ENCODE peak calls at places on chromosomes 4 and X, in ten cellular contexts. A is fibroblast of pulmonary artery; B is astrocyte; J is CD8-positive, alpha-beta T cell; Z is GM23338; M is posterior cingulate gyrus; Q is LoVo; C is lung; F is A673; R is activated T-cell treated with anti-CD3 and anti-CD28 coated beads for 1 hour. T is an unnamed sample.

GRCh38 chr4:109432676-109433075 is 939 bp upstream of the SEC24B start:
- DNase-seq in A (peak; percentile 83), B (peak; percentile 73), J (no peak), Z (no peak), M (no peak), Q (no peak), C (no peak), F (peak; percentile 58), R (no peak), T (no peak)

GRCh38 chrX:50798782-50799181 is 15.2 kb downstream of the SHROOM4 start:
- DNase-seq in A (no peak), B (no peak), J (no peak), Z (no peak), M (no peak), Q (no peak), C (no peak), F (no peak), R (no peak), T (no peak)

GRCh38 chr4:144565558-144566195 is 80.3 kb upstream of the HHIP start:
- DNase-seq in A (peak; percentile 75), B (peak; percentile 20), J (no peak), Z (no peak), M (no peak), Q (no peak), C (no peak), F (no peak), R (no peak), T (no peak)

GRCh38 chr4:30719363-30720020 is 677 bp upstream of the PCDH7 start:
- DNase-seq in A (peak; percentile 65), B (peak; percentile 70), J (no peak), Z (peak; percentile 83), M (peak; percentile 92), Q (no peak), C (no peak), F (peak; percentile 90), R (no peak), T (peak; percentile 52)

GRCh38 chrX:69280956-69281355 is 115.7 kb upstream of the PJA1 start:
- DNase-seq in A (no peak), B (no peak), J (no peak), Z (no peak), M (no peak), Q (no peak), C (no peak), F (no peak), R (no peak), T (no peak)

GRCh38 chr4:53713296-53713695 is 122.0 kb upstream of the LNX1 start:
- DNase-seq in A (no peak), B (no peak), J (no peak), Z (no peak), M (no peak), Q (no peak), C (no peak), F (no peak), R (no peak), T (no peak)

GRCh38 chrX:18146954-18147353 is 73.7 kb downstream of the BEND2 start:
- DNase-seq in A (peak; percentile 8), B (peak; percentile 2), J (no peak), Z (peak; percentile 66), M (no peak), Q (peak; percentile 2), C (no peak), F (peak; percentile 32), R (no peak), T (no peak)

GRCh38 chr4:8306511-8307021 is 37.0 kb downstream of the HTRA3 start:
- DNase-seq in A (peak; percentile 11), B (no peak), J (no peak), Z (peak; percentile 20), M (peak; percentile 85), Q (no peak), C (no peak), F (no peak), R (no peak), T (no peak)

GRCh38 chr4:141329174-141329569 is 108.5 kb downstream of the ZNF330 start:
- DNase-seq in A (peak; percentile 57), B (peak; percentile 37), J (no peak), Z (no peak), M (no peak), Q (peak; percentile 43), C (no peak), F (peak; percentile 89), R (no peak), T (no peak)

GRCh38 chr4:86972997-86973396 is 38.2 kb downstream of the AFF1 start:
- DNase-seq in A (no peak), B (no peak), J (no peak), Z (peak; percentile 52), M (no peak), Q (peak; percentile 53), C (peak; percentile 70), F (no peak), R (no peak), T (peak; percentile 75)

GRCh38 chr4:55770662-55771061 is 48.9 kb upstream of the EXOC1L start:
- DNase-seq in A (no peak), B (no peak), J (no peak), Z (no peak), M (no peak), Q (no peak), C (no peak), F (no peak), R (no peak), T (no peak)

GRCh38 chrX:10048076-10048475 is 80.9 kb downstream of the CLDN34 start:
- DNase-seq in A (peak; percentile 36), B (no peak), J (no peak), Z (peak; percentile 52), M (no peak), Q (no peak), C (no peak), F (no peak), R (no peak), T (no peak)

GRCh38 chrX:119757979-119758681 is at the start of gene SOWAHD:
- DNase-seq in A (peak; percentile 33), B (no peak), J (peak; percentile 9), Z (peak; percentile 73), M (no peak), Q (peak; percentile 31), C (no peak), F (no peak), R (no peak), T (peak; percentile 55)

GRCh38 chr4:30429813-30430466 is 290.2 kb upstream of the PCDH7 start:
- DNase-seq in A (peak; percentile 82), B (peak; percentile 81), J (no peak), Z (no peak), M (no peak), Q (no peak), C (no peak), F (peak; percentile 71), R (no peak), T (no peak)

GRCh38 chr4:173520921-173521473 is 9.0 kb downstream of the HAND2 start:
- DNase-seq in A (no peak), B (no peak), J (no peak), Z (no peak), M (no peak), Q (no peak), C (no peak), F (no peak), R (no peak), T (no peak)

GRCh38 chr4:150960818-150961217 is 54.3 kb downstream of the LRBA start:
- DNase-seq in A (peak; percentile 41), B (no peak), J (peak; percentile 4), Z (peak; percentile 83), M (no peak), Q (no peak), C (no peak), F (peak; percentile 64), R (peak; percentile 9), T (peak; percentile 37)

GRCh38 chr4:8295471-8295870 is 25.9 kb downstream of the HTRA3 start:
- DNase-seq in A (no peak), B (no peak), J (no peak), Z (no peak), M (peak; percentile 17), Q (no peak), C (no peak), F (no peak), R (no peak), T (no peak)

GRCh38 chrX:2498781-2499302 is 1.9 kb downstream of the DHRSX start:
- DNase-seq in A (peak; percentile 41), B (peak; percentile 15), J (no peak), Z (peak; percentile 49), M (peak; percentile 62), Q (no peak), C (no peak), F (peak; percentile 64), R (no peak), T (peak; percentile 8)

GRCh38 chr4:10212400-10212799 is 95.8 kb upstream of the WDR1 start:
- DNase-seq in A (no peak), B (no peak), J (no peak), Z (no peak), M (no peak), Q (no peak), C (no peak), F (no peak), R (no peak), T (no peak)

GRCh38 chr4:11720292-11720691 is 291.6 kb upstream of the HS3ST1 start:
- DNase-seq in A (peak; percentile 78), B (no peak), J (no peak), Z (peak; percentile 45), M (no peak), Q (peak; percentile 43), C (no peak), F (no peak), R (no peak), T (no peak)

GRCh38 chrX:20128678-20129077 is 12.0 kb upstream of the MAP7D2 start:
- DNase-seq in A (no peak), B (no peak), J (no peak), Z (no peak), M (no peak), Q (no peak), C (no peak), F (no peak), R (no peak), T (no peak)

GRCh38 chrX:44344687-44345086 is 1.2 kb upstream of the EFHC2 start:
- DNase-seq in A (no peak), B (no peak), J (no peak), Z (no peak), M (no peak), Q (no peak), C (no peak), F (no peak), R (no peak), T (no peak)

GRCh38 chrX:135698924-135699323 is 14.5 kb upstream of the CT45A1 start:
- DNase-seq in A (no peak), B (no peak), J (no peak), Z (no peak), M (no peak), Q (no peak), C (no peak), F (no peak), R (no peak), T (no peak)

GRCh38 chr4:7744131-7744804 is 195.4 kb downstream of the AFAP1 start:
- DNase-seq in A (no peak), B (no peak), J (no peak), Z (no peak), M (peak; percentile 14), Q (no peak), C (no peak), F (no peak), R (no peak), T (no peak)

GRCh38 chrX:38973327-38973726 is 172.1 kb downstream of the MID1IP1 start:
- DNase-seq in A (peak; percentile 47), B (no peak), J (no peak), Z (no peak), M (no peak), Q (no peak), C (no peak), F (no peak), R (no peak), T (no peak)

GRCh38 chr4:129064717-129065116 is 28.6 kb downstream of the SCLT1 start:
- DNase-seq in A (peak; percentile 60), B (peak; percentile 73), J (no peak), Z (no peak), M (no peak), Q (no peak), C (no peak), F (no peak), R (no peak), T (no peak)

GRCh38 chrX:98068210-98068609 is 1184.5 kb downstream of the RPA4 start:
- DNase-seq in A (no peak), B (no peak), J (no peak), Z (no peak), M (no peak), Q (no peak), C (no peak), F (no peak), R (no peak), T (no peak)

GRCh38 chr4:146890301-146890700 is 55.4 kb downstream of the TTC29 start:
- DNase-seq in A (no peak), B (no peak), J (no peak), Z (no peak), M (peak; percentile 48), Q (no peak), C (no peak), F (no peak), R (no peak), T (no peak)